ENCODE peak calls at places on chromosomes 12 and 14, in four cellular contexts. One of them, this sample, is unnamed.

GRCh38 chr14:65803886-65804285 is 391.4 kb downstream of the FUT8 start:
- DNase-seq in A549: no peak
- DNase-seq in K562: no peak
- DNase-seq in HepG2: no peak
- DNase-seq in this sample: no peak

GRCh38 chr12:53048033-53048779 is 1.7 kb upstream of the TNS2 start:
- DNase-seq in A549: peak
- DNase-seq in K562: no peak
- DNase-seq in HepG2: peak
- DNase-seq in this sample: no peak

GRCh38 chr14:77276959-77277358 is 6.0 kb upstream of the NGB start:
- DNase-seq in A549: no peak
- DNase-seq in K562: no peak
- DNase-seq in HepG2: no peak
- DNase-seq in this sample: no peak

GRCh38 chr12:42779186-42779859 is 189.8 kb upstream of the PRICKLE1 start:
- DNase-seq in A549: no peak
- DNase-seq in K562: no peak
- DNase-seq in HepG2: no peak
- DNase-seq in this sample: no peak

GRCh38 chr12:113934060-113934829 is 31.9 kb downstream of the RBM19 start:
- DNase-seq in A549: no peak
- DNase-seq in K562: peak
- DNase-seq in HepG2: no peak
- DNase-seq in this sample: no peak

GRCh38 chr12:40714636-40715035 is 22.4 kb downstream of the CNTN1 start:
- DNase-seq in A549: no peak
- DNase-seq in K562: no peak
- DNase-seq in HepG2: no peak
- DNase-seq in this sample: no peak

GRCh38 chr14:92832137-92832700 is 38.1 kb downstream of the GOLGA5 start:
- DNase-seq in A549: no peak
- DNase-seq in K562: peak
- DNase-seq in HepG2: no peak
- DNase-seq in this sample: no peak

GRCh38 chr14:93525691-93526451 is 95.1 kb downstream of the UNC79 start:
- DNase-seq in A549: no peak
- DNase-seq in K562: no peak
- DNase-seq in HepG2: no peak
- DNase-seq in this sample: no peak

GRCh38 chr12:25472453-25472852 is 80.6 kb downstream of the LMNTD1 start:
- DNase-seq in A549: no peak
- DNase-seq in K562: no peak
- DNase-seq in HepG2: no peak
- DNase-seq in this sample: no peak

GRCh38 chr14:31505411-31505810 is 17.6 kb upstream of the GPR33 start:
- DNase-seq in A549: no peak
- DNase-seq in K562: no peak
- DNase-seq in HepG2: no peak
- DNase-seq in this sample: no peak

GRCh38 chr14:75672588-75673192 is 11.6 kb downstream of the TTLL5 start:
- DNase-seq in A549: no peak
- DNase-seq in K562: no peak
- DNase-seq in HepG2: no peak
- DNase-seq in this sample: no peak

GRCh38 chr14:75673345-75673744 is 12.3 kb downstream of the TTLL5 start:
- DNase-seq in A549: no peak
- DNase-seq in K562: no peak
- DNase-seq in HepG2: no peak
- DNase-seq in this sample: no peak

DNA sequence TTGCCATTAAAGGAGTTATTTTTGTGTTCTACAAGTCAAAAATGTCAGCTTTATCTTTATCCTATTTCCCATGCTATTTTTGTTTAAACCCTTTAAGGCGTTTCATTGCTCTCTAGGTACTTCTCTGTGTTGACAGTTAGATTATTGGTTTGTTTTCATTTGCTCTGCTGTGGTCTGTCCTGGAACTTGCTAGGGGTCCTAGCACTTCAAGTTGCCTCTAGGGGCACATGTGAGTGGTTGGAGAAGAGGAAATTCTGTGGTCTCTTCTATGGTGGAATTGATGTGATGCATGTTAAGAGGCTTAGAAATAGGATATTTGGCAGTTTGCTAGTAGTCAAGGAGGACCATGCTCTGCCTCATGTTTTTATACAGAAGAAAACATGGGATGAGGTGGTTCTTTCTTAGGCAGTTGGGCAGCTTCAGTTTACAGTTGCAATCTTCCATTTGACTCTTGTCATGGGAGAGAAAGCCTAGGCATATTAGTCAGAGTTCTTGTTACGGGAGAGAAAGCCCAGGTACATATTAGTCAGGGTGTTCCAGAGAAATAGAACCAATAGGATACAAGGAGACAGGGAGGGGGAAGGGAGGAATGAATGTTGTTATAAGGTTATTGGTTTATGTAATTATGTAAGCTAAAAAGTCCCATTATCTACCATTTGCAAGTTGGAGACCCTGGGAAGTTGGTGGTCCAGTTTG is 14.4 kb downstream of the TTLL5 start:
- DNase-seq in A549: no peak
- DNase-seq in K562: no peak
- DNase-seq in HepG2: no peak
- DNase-seq in this sample: no peak
- TF ChIP-seq NR3C1 in A549: no peak
- TF ChIP-seq NR3C1 in K562: no peak
- TF ChIP-seq NR3C1 in HepG2: no peak
- TF ChIP-seq NR3C1 in this sample: no peak

DNA sequence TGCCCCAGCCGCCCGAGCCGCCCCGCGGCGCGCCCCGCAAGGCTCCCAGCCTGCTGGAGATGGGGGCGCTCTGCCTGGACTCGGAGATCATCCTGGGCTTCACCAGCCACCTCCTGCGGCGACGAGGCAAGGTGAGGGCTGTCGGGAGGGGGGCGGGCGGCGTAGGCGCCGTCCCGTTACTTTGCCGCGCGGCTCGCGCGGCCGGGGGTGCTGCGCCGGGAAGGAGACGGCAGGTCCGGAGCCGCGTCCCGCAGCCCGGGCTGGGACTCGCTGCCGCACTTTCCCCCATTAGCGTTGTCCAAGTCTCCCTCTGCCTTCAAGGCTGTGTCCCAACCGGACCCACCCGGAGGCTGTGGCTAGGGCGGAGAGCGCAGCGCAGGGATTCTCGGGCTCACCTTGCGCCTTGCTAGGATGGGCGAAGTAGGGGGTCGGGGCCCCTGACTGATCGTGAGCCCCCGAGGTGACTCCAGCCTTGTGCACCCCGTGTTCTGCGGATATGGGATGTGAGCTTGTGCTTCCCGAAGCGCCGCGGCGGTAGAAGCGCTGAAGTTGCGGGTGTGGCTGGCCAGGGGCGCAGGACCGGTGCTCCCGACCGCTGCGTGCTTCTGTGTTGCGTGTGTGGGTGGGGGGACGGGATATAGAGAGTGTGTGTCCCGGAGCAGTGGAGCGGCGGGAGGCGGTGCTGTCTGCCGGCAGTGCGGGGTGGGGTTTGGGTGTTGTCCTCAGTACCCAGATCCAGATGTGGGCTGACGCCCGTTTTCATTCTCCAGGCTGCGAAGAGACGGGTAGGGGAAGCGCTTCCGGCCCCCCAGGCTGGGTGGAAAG is 1.7 kb upstream of the KIF26A start:
- DNase-seq in A549: peak
- DNase-seq in K562: no peak
- DNase-seq in HepG2: no peak
- DNase-seq in this sample: peak
- TF ChIP-seq NR3C1 in A549: no peak
- TF ChIP-seq NR3C1 in K562: no peak
- TF ChIP-seq NR3C1 in HepG2: no peak
- TF ChIP-seq NR3C1 in this sample: no peak

GRCh38 chr12:47750916-47751470 is 7.7 kb downstream of the RAPGEF3 start:
- DNase-seq in A549: no peak
- DNase-seq in K562: no peak
- DNase-seq in HepG2: no peak
- DNase-seq in this sample: no peak

GRCh38 chr12:47752121-47752520 is 6.6 kb downstream of the RAPGEF3 start:
- DNase-seq in A549: no peak
- DNase-seq in K562: no peak
- DNase-seq in HepG2: no peak
- DNase-seq in this sample: no peak

GRCh38 chr12:47751561-47751960 is 7.1 kb downstream of the RAPGEF3 start:
- DNase-seq in A549: no peak
- DNase-seq in K562: no peak
- DNase-seq in HepG2: no peak
- DNase-seq in this sample: no peak

GRCh38 chr12:47748899-47749298 is 9.8 kb downstream of the RAPGEF3 start:
- DNase-seq in A549: no peak
- DNase-seq in K562: no peak
- DNase-seq in HepG2: no peak
- DNase-seq in this sample: no peak

DNA sequence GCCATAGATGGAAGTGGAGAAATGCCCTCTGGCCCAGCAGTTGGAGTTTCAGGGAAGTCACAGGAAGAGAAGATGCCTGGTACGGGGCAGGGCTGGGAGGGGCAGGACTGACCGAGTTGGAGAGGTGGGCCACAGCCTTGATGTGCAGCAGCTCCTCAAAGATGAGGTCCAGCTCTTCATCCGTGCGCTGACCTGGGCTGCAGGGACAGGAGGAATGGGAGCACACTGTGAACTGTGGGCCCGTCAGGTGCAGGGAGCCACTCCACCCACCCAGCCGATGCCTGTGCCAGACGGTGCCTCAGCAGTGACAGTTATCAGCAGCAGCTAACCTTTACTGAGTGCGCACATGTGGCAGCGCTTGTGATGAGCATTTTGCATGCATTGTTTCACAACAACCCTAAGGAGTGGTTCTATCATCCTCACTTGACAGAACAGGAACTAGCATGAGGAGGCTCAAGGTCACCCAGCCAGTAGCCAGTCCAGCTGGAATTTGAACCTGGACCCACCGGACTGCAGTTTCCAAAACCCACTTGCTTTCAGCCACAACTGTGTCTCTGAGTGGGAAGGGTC is 8.4 kb downstream of the RAPGEF3 start:
- DNase-seq in A549: no peak
- DNase-seq in K562: no peak
- DNase-seq in HepG2: no peak
- DNase-seq in this sample: no peak
- TF ChIP-seq NR3C1 in A549: no peak
- TF ChIP-seq NR3C1 in K562: no peak
- TF ChIP-seq NR3C1 in HepG2: no peak
- TF ChIP-seq NR3C1 in this sample: no peak

GRCh38 chr12:57846285-57846576 is 298 bp downstream of the CTDSP2 start:
- DNase-seq in A549: no peak
- DNase-seq in K562: no peak
- DNase-seq in HepG2: no peak
- DNase-seq in this sample: no peak

GRCh38 chr12:57845478-57846284 is 848 bp downstream of the CTDSP2 start:
- DNase-seq in A549: peak
- DNase-seq in K562: peak
- DNase-seq in HepG2: peak
- DNase-seq in this sample: peak

GRCh38 chr12:57846577-57847319 is at the start of gene CTDSP2:
- DNase-seq in A549: peak
- DNase-seq in K562: peak
- DNase-seq in HepG2: peak
- DNase-seq in this sample: peak

GRCh38 chr12:57842342-57843294 is 3.9 kb downstream of the CTDSP2 start:
- DNase-seq in A549: no peak
- DNase-seq in K562: peak
- DNase-seq in HepG2: no peak
- DNase-seq in this sample: peak

GRCh38 chr12:57844725-57845477 is 1.6 kb downstream of the CTDSP2 start:
- DNase-seq in A549: peak
- DNase-seq in K562: peak
- DNase-seq in HepG2: peak
- DNase-seq in this sample: peak
- TF ChIP-seq NR3C1 in A549: no peak
- TF ChIP-seq NR3C1 in K562: no peak
- TF ChIP-seq NR3C1 in HepG2: no peak
- TF ChIP-seq NR3C1 in this sample: no peak

DNA sequence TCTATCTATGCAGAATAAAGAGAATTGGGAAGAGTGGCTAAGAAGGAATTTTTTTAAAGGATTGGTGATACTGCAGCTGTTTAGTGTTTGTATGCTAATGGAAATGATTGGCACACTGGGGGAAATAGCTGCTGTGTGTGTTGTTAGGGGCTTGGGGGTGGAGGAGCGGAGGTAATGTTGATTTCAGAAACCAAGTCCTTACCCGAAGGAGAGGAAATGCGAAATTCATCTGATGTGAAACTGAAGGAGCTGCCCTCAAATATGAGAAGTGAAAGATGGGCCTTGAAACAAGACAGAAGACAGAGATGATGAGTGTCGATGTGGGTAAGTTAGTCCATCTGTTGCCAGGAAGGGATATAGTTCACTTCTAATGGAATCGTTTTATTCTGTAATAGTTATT is 21.2 kb upstream of the RNASE12 start:
- DNase-seq in A549: no peak
- DNase-seq in K562: no peak
- DNase-seq in HepG2: no peak
- DNase-seq in this sample: no peak
- TF ChIP-seq NR3C1 in A549: no peak
- TF ChIP-seq NR3C1 in K562: no peak
- TF ChIP-seq NR3C1 in HepG2: no peak
- TF ChIP-seq NR3C1 in this sample: no peak

GRCh38 chr12:47449797-47450196 is 256.0 kb downstream of the RPAP3 start:
- DNase-seq in A549: no peak
- DNase-seq in K562: no peak
- DNase-seq in HepG2: no peak
- DNase-seq in this sample: no peak
- TF ChIP-seq NR3C1 in A549: no peak
- TF ChIP-seq NR3C1 in K562: no peak
- TF ChIP-seq NR3C1 in HepG2: no peak
- TF ChIP-seq NR3C1 in this sample: no peak

GRCh38 chr14:101405171-101405883 is 156.0 kb upstream of the DIO3 start:
- DNase-seq in A549: peak
- DNase-seq in K562: no peak
- DNase-seq in HepG2: no peak
- DNase-seq in this sample: no peak

GRCh38 chr14:101402936-101403660 is 158.2 kb upstream of the DIO3 start:
- DNase-seq in A549: no peak
- DNase-seq in K562: no peak
- DNase-seq in HepG2: no peak
- DNase-seq in this sample: no peak

GRCh38 chr14:101405931-101406330 is 155.4 kb upstream of the DIO3 start:
- DNase-seq in A549: no peak
- DNase-seq in K562: no peak
- DNase-seq in HepG2: no peak
- DNase-seq in this sample: no peak

GRCh38 chr14:101406921-101407320 is 154.4 kb upstream of the DIO3 start:
- DNase-seq in A549: no peak
- DNase-seq in K562: no peak
- DNase-seq in HepG2: no peak
- DNase-seq in this sample: no peak

GRCh38 chr14:101404426-101405170 is 156.7 kb upstream of the DIO3 start:
- DNase-seq in A549: no peak
- DNase-seq in K562: no peak
- DNase-seq in HepG2: no peak
- DNase-seq in this sample: peak
- TF ChIP-seq NR3C1 in A549: no peak
- TF ChIP-seq NR3C1 in K562: no peak
- TF ChIP-seq NR3C1 in HepG2: no peak
- TF ChIP-seq NR3C1 in this sample: no peak

This sample was measured in WTC11.